ENCODE peak calls at places on chromosome 11, in four cellular contexts. K, R, D and A are unnamed samples.

GRCh38 chr11:113134605-113135004 is 173.4 kb downstream of the NCAM1 start:
- DNase-seq in D (no peak), K (no peak), R (no peak), A (no peak)

GRCh38 chr11:83521647-83522596 is 235.8 kb upstream of the CCDC90B start:
- DNase-seq in K (peak), D (no peak), R (peak), A (no peak)

GRCh38 chr11:45106440-45106839 is 40.0 kb upstream of the PRDM11 start:
- DNase-seq in R (no peak), D (peak), K (no peak), A (no peak)

GRCh38 chr11:128937480-128937879 is 5.2 kb downstream of the TP53AIP1 start:
- DNase-seq in D (no peak), R (no peak), K (no peak), A (no peak)

GRCh38 chr11:106152013-106152412 is 74.6 kb downstream of the AASDHPPT start:
- DNase-seq in K (peak), R (peak), D (no peak), A (no peak)

GRCh38 chr11:35177370-35177769 is 38.4 kb downstream of the CD44 start:
- DNase-seq in K (no peak), R (peak), D (no peak), A (no peak)

GRCh38 chr11:67572747-67573419 is 10.7 kb upstream of the GSTP1 start:
- DNase-seq in K (peak), R (peak), D (no peak), A (no peak)

GRCh38 chr11:76443254-76443935 is 1.4 kb upstream of the EMSY start:
- DNase-seq in K (no peak), R (peak), D (no peak), A (no peak)

GRCh38 chr11:105377870-105378269 is 232.0 kb upstream of the GRIA4 start:
- DNase-seq in R (no peak), D (no peak), K (no peak), A (no peak)

GRCh38 chr11:32232516-32232915 is 141.6 kb downstream of the RCN1 start:
- DNase-seq in R (no peak), D (no peak), K (no peak), A (no peak)

GRCh38 chr11:31325162-31325561 is 44.4 kb downstream of the DCDC1 start:
- DNase-seq in K (no peak), R (peak), D (no peak), A (no peak)

GRCh38 chr11:46936138-46937110 is at the start of gene CSTPP1:
- DNase-seq in R (peak), K (peak), D (peak), A (peak)

GRCh38 chr11:71248251-71248570 is 4.2 kb downstream of the SHANK2 start:
- DNase-seq in D (no peak), K (no peak), R (no peak), A (no peak)

GRCh38 chr11:43222215-43222614 is 89.6 kb upstream of the API5 start:
- DNase-seq in R (no peak), K (no peak), D (no peak), A (no peak)

GRCh38 chr11:83122766-83123165 is 34.2 kb upstream of the PCF11 start:
- DNase-seq in R (no peak), D (no peak), K (no peak), A (no peak)

GRCh38 chr11:1727088-1727690 is 23.2 kb downstream of the IFITM10 start:
- DNase-seq in D (no peak), R (no peak), K (no peak), A (no peak)

GRCh38 chr11:64523456-64524187 is 67.4 kb upstream of the SLC22A12 start:
- DNase-seq in R (no peak), D (no peak), K (no peak), A (no peak)

GRCh38 chr11:128503231-128503991 is 83.9 kb downstream of the ETS1 start:
- DNase-seq in R (peak), K (no peak), D (no peak), A (no peak)

GRCh38 chr11:24575392-24575791 is 78.5 kb downstream of the LUZP2 start:
- DNase-seq in R (no peak), K (no peak), D (no peak), A (no peak)

GRCh38 chr11:69009441-69010211 is 3.4 kb downstream of the MRGPRF start:
- DNase-seq in D (no peak), K (no peak), R (peak), A (no peak)

GRCh38 chr11:70908223-70908622 is 344.2 kb downstream of the SHANK2 start:
- DNase-seq in D (no peak), R (no peak), K (no peak), A (no peak)

GRCh38 chr11:27613670-27613950 is 86.6 kb downstream of the BDNF start:
- DNase-seq in K (no peak), R (no peak), D (no peak), A (no peak)

GRCh38 chr11:78567209-78567608 is 7.5 kb downstream of the NARS2 start:
- DNase-seq in R (no peak), K (no peak), D (no peak), A (no peak)

GRCh38 chr11:63854696-63855095 is 15.8 kb downstream of the MARK2 start:
- DNase-seq in K (no peak), D (no peak), R (no peak), A (no peak)

GRCh38 chr11:113114452-113115027 is 153.3 kb downstream of the NCAM1 start:
- DNase-seq in R (peak), K (peak), D (peak), A (peak)

GRCh38 chr11:65016705-65017104 is 2.7 kb downstream of the ARL2 start:
- DNase-seq in R (no peak), D (no peak), K (peak), A (no peak)

GRCh38 chr11:134779179-134779578 is 367.1 kb upstream of the B3GAT1 start:
- DNase-seq in R (no peak), D (no peak), K (no peak), A (no peak)

GRCh38 chr11:91947215-91947614 is 277.4 kb upstream of the FAT3 start:
- DNase-seq in K (no peak), D (no peak), R (peak), A (no peak)

GRCh38 chr11:45453721-45454120 is 167.6 kb upstream of the SYT13 start:
- DNase-seq in K (no peak), D (no peak), R (no peak), A (no peak)

GRCh38 chr11:102522332-102523207 is 8.0 kb downstream of the MMP7 start:
- DNase-seq in K (no peak), D (no peak), R (no peak), A (no peak)

GRCh38 chr11:84333196-84333595 is 1047.0 kb upstream of the CCDC90B start:
- DNase-seq in D (no peak), K (no peak), R (no peak), A (no peak)

GRCh38 chr11:25943031-25943430 is 388.9 kb upstream of the ANO3 start:
- DNase-seq in K (no peak), R (no peak), D (no peak), A (no peak)

GRCh38 chr11:69000831-69001245 is 12.2 kb downstream of the MRGPRF start:
- DNase-seq in R (peak), D (no peak), K (peak), A (no peak)

GRCh38 chr11:58318532-58318931 is 40.3 kb downstream of the OR5B17 start:
- DNase-seq in D (no peak), R (no peak), K (no peak), A (no peak)

GRCh38 chr11:13834463-13834862 is 128.1 kb upstream of the SPON1 start:
- DNase-seq in D (peak), K (peak), R (no peak), A (peak)

DNA sequence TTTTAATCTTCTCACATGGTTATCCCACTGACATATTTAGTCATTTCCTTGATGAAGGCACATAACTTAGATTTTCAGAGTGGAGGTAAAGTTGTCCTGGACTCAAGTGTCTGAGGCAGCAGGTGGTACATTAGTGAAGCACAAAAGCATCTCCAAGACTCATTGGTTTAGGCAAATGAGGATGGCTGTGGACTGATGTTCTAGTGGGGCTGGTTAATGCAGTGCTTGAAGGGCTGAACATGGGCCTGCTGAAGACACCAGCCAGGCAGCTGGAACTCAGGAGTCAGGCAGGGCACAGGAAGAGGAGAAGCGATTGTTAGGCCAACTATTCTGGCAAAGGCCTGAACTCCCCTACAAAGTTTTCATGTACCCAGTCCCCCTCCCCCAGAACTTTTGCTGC is 76.3 kb upstream of the SESN3 start:
- DNase-seq in K (no peak), R (no peak), D (no peak), A (no peak)
- H2BK12ac ChIP-seq in K (no peak), R (no peak), D (no peak), A (no peak)

GRCh38 chr11:61698173-61698965 is 18.2 kb downstream of the DAGLA start:
- DNase-seq in D (no peak), K (no peak), R (no peak), A (no peak)
- H2BK12ac ChIP-seq in D (peak), K (no peak), R (no peak), A (no peak)

DNA sequence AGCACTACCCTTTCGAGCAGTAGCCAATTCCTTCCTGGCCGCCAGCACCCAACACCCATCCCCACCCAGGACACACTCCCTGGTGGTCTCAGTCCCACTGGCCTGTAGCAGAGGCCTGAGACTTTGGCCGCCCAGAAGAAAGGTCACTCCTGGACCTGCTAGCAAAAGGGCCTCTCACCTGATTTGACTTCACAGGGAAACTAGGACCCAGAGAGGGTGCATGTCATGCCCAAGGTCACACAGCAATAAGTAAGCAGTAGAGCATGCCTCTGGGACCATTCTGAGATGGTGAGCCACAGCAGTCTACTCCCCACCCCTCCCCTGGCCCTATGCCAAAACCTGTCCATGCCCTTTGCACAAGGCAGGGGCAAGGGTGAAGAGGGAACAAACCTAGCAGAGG is 7.3 kb downstream of the ARRB1 start:
- DNase-seq in D (no peak), K (no peak), R (no peak), A (no peak)
- H2BK12ac ChIP-seq in D (peak), K (no peak), R (peak), A (no peak)

GRCh38 chr11:57081356-57081755 is 92.6 kb downstream of the OR5AK2 start:
- DNase-seq in D (no peak), R (no peak), K (no peak), A (no peak)
- H2BK12ac ChIP-seq in D (no peak), R (no peak), K (no peak), A (no peak)

GRCh38 chr11:73241300-73241699 is 23.2 kb downstream of the P2RY2 start:
- DNase-seq in D (no peak), R (no peak), K (no peak), A (no peak)
- H2BK12ac ChIP-seq in D (no peak), R (no peak), K (no peak), A (no peak)

GRCh38 chr11:108486828-108487227 is 11.4 kb downstream of the POGLUT3 start:
- DNase-seq in R (no peak), K (no peak), D (no peak), A (no peak)

GRCh38 chr11:108486331-108486730 is 11.9 kb downstream of the POGLUT3 start:
- DNase-seq in D (no peak), R (no peak), K (no peak), A (no peak)

GRCh38 chr11:108483163-108483562 is 15.0 kb downstream of the POGLUT3 start:
- DNase-seq in K (no peak), R (no peak), D (no peak), A (no peak)
- H2BK12ac ChIP-seq in K (no peak), R (no peak), D (no peak), A (no peak)

GRCh38 chr11:118998822-118999221 is 884 bp downstream of the CENATAC start:
- DNase-seq in D (no peak), K (peak), R (peak), A (no peak)
- H2BK12ac ChIP-seq in D (peak), K (no peak), R (peak), A (no peak)

GRCh38 chr11:2828585-2829330 is 56.8 kb downstream of the CDKN1C start:
- DNase-seq in R (no peak), D (no peak), K (no peak), A (no peak)
- H2BK12ac ChIP-seq in R (no peak), D (no peak), K (no peak), A (no peak)